ENCODE peak calls at places on chromosome 5, in seven cellular contexts. E is WTC11, S is astrocyte of the spinal cord, W is GM23338, R is choroid plexus epithelial cell, I is left lung, J is fibroblast of mammary gland. C is an unnamed sample.

GRCh38 chr5:126645132-126645531 is 44.4 kb downstream of the PHAX start:
- DNase-seq in I (no peak), R (no peak), E (no peak), J (peak; percentile 23), W (no peak), S (no peak), C (no peak)

GRCh38 chr5:60634054-60634453 is 65.9 kb downstream of the DEPDC1B start:
- DNase-seq in S (no peak), I (no peak), W (no peak), R (no peak), J (no peak), E (no peak), C (no peak)

GRCh38 chr5:137392261-137392660 is 106.9 kb downstream of the SPOCK1 start:
- DNase-seq in E (no peak), J (no peak), S (no peak), W (no peak), I (no peak), R (no peak), C (no peak)

GRCh38 chr5:143679777-143680176 is 132.2 kb upstream of the HMHB1 start:
- DNase-seq in J (peak; percentile 64), S (peak; percentile 37), I (no peak), R (peak; percentile 51), W (no peak), E (no peak), C (no peak)

GRCh38 chr5:103744159-103744558 is 181.6 kb upstream of the NUDT12 start:
- DNase-seq in I (no peak), J (peak; percentile 75), R (peak; percentile 81), S (peak; percentile 90), W (no peak), E (no peak), C (no peak)

GRCh38 chr5:134507495-134507894 is 18.0 kb upstream of the JADE2 start:
- DNase-seq in E (no peak), S (no peak), J (no peak), I (no peak), R (no peak), W (no peak), C (no peak)

GRCh38 chr5:57488308-57488955 is 5.8 kb upstream of the ACTBL2 start:
- DNase-seq in J (peak; percentile 89), I (no peak), S (peak; percentile 80), E (no peak), R (peak; percentile 88), W (no peak), C (no peak)

GRCh38 chr5:176916337-176916736 is 17.2 kb upstream of the HK3 start:
- DNase-seq in R (no peak), I (no peak), J (no peak), S (peak; percentile 6), W (no peak), E (no peak), C (no peak)

GRCh38 chr5:63697811-63698210 is 264.4 kb downstream of the HTR1A start:
- DNase-seq in J (no peak), W (no peak), E (no peak), S (no peak), R (no peak), I (no peak), C (no peak)

GRCh38 chr5:61280205-61280604 is 51.9 kb upstream of the ZSWIM6 start:
- DNase-seq in I (no peak), R (peak; percentile 89), J (peak; percentile 88), W (no peak), E (no peak), S (peak; percentile 86), C (no peak)

GRCh38 chr5:134649163-134649916 is 755 bp downstream of the SEC24A start:
- DNase-seq in S (peak; percentile 15), E (no peak), W (no peak), R (peak; percentile 25), I (peak; percentile 45), J (no peak), C (no peak)

GRCh38 chr5:108315829-108316228 is 66.1 kb downstream of the FBXL17 start:
- DNase-seq in R (no peak), W (no peak), S (no peak), I (no peak), J (no peak), E (no peak), C (no peak)

GRCh38 chr5:93894471-93895354 is 153.3 kb upstream of the POU5F2 start:
- DNase-seq in R (peak; percentile 57), W (peak; percentile 33), J (peak; percentile 28), S (no peak), I (no peak), E (no peak), C (no peak)

GRCh38 chr5:159106569-159107282 is 7.0 kb upstream of the EBF1 start:
- DNase-seq in E (peak; percentile 88), J (peak; percentile 77), S (peak; percentile 72), I (peak; percentile 68), W (peak; percentile 92), R (peak; percentile 80), C (peak; percentile 91)

DNA sequence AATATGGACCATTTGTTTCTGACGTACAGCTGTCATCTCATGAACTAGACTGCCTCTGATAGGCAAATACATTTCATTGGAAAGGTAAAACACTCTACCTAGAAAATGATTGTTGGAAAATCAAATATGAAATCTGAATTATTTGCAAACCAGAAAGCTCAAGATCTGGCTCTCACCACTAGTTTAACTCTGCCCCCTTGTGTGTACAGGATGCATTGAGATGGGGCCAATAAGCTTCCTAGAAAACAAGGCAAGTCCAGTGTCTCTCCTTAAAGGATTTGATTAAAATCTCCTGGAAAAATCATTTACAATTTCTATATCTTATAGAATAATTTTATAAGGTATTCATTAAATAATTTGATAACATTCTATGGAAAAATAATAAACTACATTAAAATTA is 311.9 kb upstream of the ANKH start:
- DNase-seq in J (peak; percentile 5), R (peak; percentile 61), E (no peak), I (no peak), W (peak; percentile 46), S (peak; percentile 1), C (no peak)
- TF ChIP-seq CTCF in J (peak; percentile 28), R (peak; percentile 65), E (no peak), I (peak; percentile 11), W (peak; percentile 59), S (peak; percentile 21), C (no peak)

GRCh38 chr5:51382759-51383493 is at the start of gene ISL1:
- DNase-seq in W (peak; percentile 94), R (peak; percentile 42), J (peak; percentile 67), S (peak; percentile 77), I (peak; percentile 46), E (peak; percentile 88), C (peak; percentile 83)
- TF ChIP-seq CTCF in W (no peak), R (no peak), J (no peak), S (no peak), I (no peak), E (no peak), C (no peak)

GRCh38 chr5:81787843-81788242 is 36.9 kb upstream of the SSBP2 start:
- DNase-seq in E (no peak), R (peak; percentile 85), W (peak; percentile 85), S (peak; percentile 85), J (peak; percentile 87), I (peak; percentile 51), C (no peak)
- TF ChIP-seq CTCF in E (no peak), R (no peak), W (no peak), S (no peak), J (no peak), I (no peak), C (no peak)

GRCh38 chr5:66174338-66174737 is 30.2 kb downstream of the SREK1 start:
- DNase-seq in I (no peak), S (peak; percentile 45), E (no peak), R (peak; percentile 75), J (peak; percentile 53), W (peak; percentile 28), C (no peak)
- TF ChIP-seq CTCF in I (no peak), S (peak; percentile 56), E (no peak), R (peak; percentile 58), J (peak; percentile 53), W (peak; percentile 37), C (peak; percentile 17)

C was measured in nephron progenitor cell.